ENCODE peak calls at places on chromosomes 7 and 10, in eight cellular contexts. S, C, B, J, L, Q, K and A are unnamed samples.

GRCh38 chr7:46383605-46384004 is 462.5 kb upstream of the IGFBP3 start:
- DNase-seq in L (no peak), K (no peak), C (no peak), Q (no peak), B (no peak), S (no peak), J (no peak), A (no peak)

GRCh38 chr7:12623885-12624498 is 53.5 kb downstream of the SCIN start:
- DNase-seq in L (no peak), K (peak), C (no peak), B (no peak), Q (no peak), J (no peak), S (no peak), A (no peak)

GRCh38 chr10:5349362-5349761 is 15.4 kb upstream of the UCN3 start:
- DNase-seq in B (no peak), Q (no peak), S (no peak), K (no peak), C (no peak), J (no peak), L (no peak), A (no peak)

GRCh38 chr7:27462575-27463270 is 200.0 kb downstream of the HIBADH start:
- DNase-seq in Q (no peak), K (no peak), J (no peak), L (no peak), S (no peak), C (no peak), B (no peak), A (no peak)

GRCh38 chr7:38051311-38051710 is 126.7 kb upstream of the STARD3NL start:
- DNase-seq in L (no peak), C (no peak), B (no peak), Q (no peak), J (no peak), K (no peak), S (no peak), A (no peak)

GRCh38 chr7:44645254-44645653 is 38.8 kb downstream of the OGDH start:
- DNase-seq in B (no peak), Q (no peak), S (no peak), C (no peak), L (no peak), J (no peak), K (no peak), A (no peak)

GRCh38 chr10:130218936-130219335 is 82.7 kb downstream of the GLRX3 start:
- DNase-seq in J (no peak), K (no peak), Q (no peak), L (no peak), B (no peak), S (no peak), C (no peak), A (no peak)

GRCh38 chr10:110544958-110545537 is 22.4 kb upstream of the SMC3 start:
- DNase-seq in K (no peak), J (no peak), Q (no peak), L (no peak), B (no peak), C (no peak), S (no peak), A (no peak)

GRCh38 chr7:44145419-44145968 is 4.4 kb upstream of the MYL7 start:
- DNase-seq in S (no peak), J (no peak), B (no peak), K (no peak), C (no peak), Q (no peak), L (no peak), A (no peak)

GRCh38 chr7:58086461-58086860 is 636.5 kb downstream of the ZNF716 start:
- DNase-seq in J (no peak), C (no peak), S (no peak), K (no peak), B (no peak), Q (no peak), L (no peak), A (no peak)

GRCh38 chr10:70589762-70590662 is 12.5 kb downstream of the PRF1 start:
- DNase-seq in C (no peak), S (no peak), L (no peak), B (no peak), K (no peak), Q (no peak), J (no peak), A (peak)

GRCh38 chr10:123804716-123805115 is 86.9 kb downstream of the CPXM2 start:
- DNase-seq in L (no peak), Q (no peak), K (no peak), C (no peak), S (no peak), J (no peak), B (no peak), A (no peak)

GRCh38 chr7:5567810-5568209 is 144.2 kb upstream of the TNRC18 start:
- DNase-seq in C (no peak), J (no peak), B (no peak), Q (no peak), S (no peak), K (no peak), L (no peak), A (no peak)

GRCh38 chr10:43857206-43857952 is 208.7 kb upstream of the ZNF32 start:
- DNase-seq in K (no peak), C (no peak), B (no peak), L (no peak), J (no peak), Q (no peak), S (no peak), A (no peak)

GRCh38 chr10:86306628-86307278 is 59.8 kb downstream of the GRID1 start:
- DNase-seq in K (no peak), C (no peak), Q (no peak), J (no peak), S (no peak), B (no peak), L (no peak), A (peak)

GRCh38 chr7:3279147-3279818 is 21.8 kb upstream of the SDK1 start:
- DNase-seq in J (no peak), C (no peak), B (no peak), Q (no peak), L (no peak), S (no peak), K (no peak), A (no peak)

GRCh38 chr7:1569833-1570632 is at the start of gene PSMG3:
- DNase-seq in L (peak), S (peak), K (peak), B (peak), J (peak), Q (peak), C (peak), A (peak)
- TF ChIP-seq POLR2A in L (peak), S (peak), K (peak), B (peak), J (peak), Q (peak), C (peak), A (peak)

GRCh38 chr7:155309021-155309338 is 11.3 kb downstream of the INSIG1 start:
- DNase-seq in B (no peak), C (no peak), J (no peak), L (no peak), Q (no peak), S (no peak), K (no peak), A (no peak)
- TF ChIP-seq POLR2A in B (no peak), C (no peak), J (no peak), L (no peak), Q (peak), S (no peak), K (no peak), A (no peak)

DNA sequence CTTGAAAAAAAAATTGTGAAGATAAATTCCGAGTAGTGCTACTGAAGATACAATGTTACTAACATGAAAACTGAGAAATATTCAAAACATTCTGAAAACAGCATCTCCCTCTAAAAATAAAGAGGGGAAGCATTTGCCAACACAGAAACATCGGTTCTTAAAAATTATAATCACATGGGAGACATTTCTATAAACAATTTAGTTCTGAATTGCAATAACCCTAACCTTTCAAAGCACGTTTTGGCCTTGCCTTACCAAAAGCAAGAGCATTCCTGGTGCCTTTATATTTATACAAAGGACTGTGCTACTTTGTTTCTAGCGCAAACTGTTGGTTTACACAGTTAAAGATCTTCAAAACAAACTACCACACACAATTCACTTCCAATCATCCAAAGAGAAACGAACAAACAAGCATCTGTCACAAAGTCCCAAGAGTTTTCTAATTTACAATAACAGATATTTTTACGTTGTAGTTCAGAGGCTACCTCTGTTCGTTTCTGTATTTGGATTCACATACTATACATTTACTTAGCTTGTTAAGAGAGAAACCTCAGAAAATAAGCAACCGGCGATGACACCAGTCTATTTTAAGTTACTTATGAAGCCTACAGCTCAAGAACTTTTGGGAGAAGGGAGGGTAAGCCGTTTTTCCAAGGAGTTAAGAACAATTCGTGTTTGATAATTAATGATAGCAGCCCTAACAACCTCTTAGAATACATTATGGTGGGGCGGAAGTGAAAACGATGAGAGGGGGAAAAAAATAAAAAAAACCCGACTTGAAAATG is 1.3 kb downstream of the ABI1 start:
- DNase-seq in Q (no peak), C (no peak), K (no peak), B (no peak), L (no peak), S (no peak), J (no peak), A (no peak)
- TF ChIP-seq POLR2A in Q (no peak), C (no peak), K (no peak), B (no peak), L (no peak), S (no peak), J (no peak), A (no peak)

GRCh38 chr10:3784510-3785250 is at the start of gene KLF6:
- DNase-seq in K (no peak), L (peak), B (no peak), J (peak), S (no peak), Q (no peak), C (no peak), A (no peak)
- TF ChIP-seq POLR2A in K (peak), L (no peak), B (peak), J (peak), S (peak), Q (no peak), C (peak), A (peak)